ENCODE peak calls at places on chromosome 19, in seven cellular contexts. J is breast epithelium, O is right atrium auricular region, T is OCI-LY7, V is lung, A is psoas muscle, N is sigmoid colon. G is an unnamed sample. For H3K9me3, the result is how much of the 10 kb centered on the place peaks cover.

GRCh38 chr19:35318679-35319448 is 10.1 kb upstream of the CD22 start:
- DNase-seq in J (peak), V (peak), T (no peak), O (peak), A (peak), N (peak), G (peak)

GRCh38 chr19:472005-472858 is 11.4 kb upstream of the SHC2 start:
- DNase-seq in T (no peak), N (no peak), A (peak), J (no peak), V (no peak), O (no peak), G (no peak)

GRCh38 chr19:16161848-16162247 is 11.5 kb downstream of the CIB3 start:
- DNase-seq in A (no peak), N (no peak), T (no peak), V (no peak), O (no peak), J (no peak), G (no peak)

GRCh38 chr19:940591-941291 is 14.9 kb downstream of the ARID3A start:
- DNase-seq in T (no peak), V (peak), A (peak), O (peak), J (peak), N (peak), G (peak)

GRCh38 chr19:47231215-47232054 is 436 bp upstream of the BBC3 start:
- DNase-seq in A (peak), T (peak), J (peak), V (peak), O (no peak), N (peak), G (peak)

GRCh38 chr19:682678-683320 is 6.6 kb downstream of the FSTL3 start:
- DNase-seq in V (no peak), J (peak), N (no peak), T (no peak), A (no peak), O (no peak), G (no peak)

GRCh38 chr19:1315470-1316166 is 29.9 kb downstream of the EFNA2 start:
- DNase-seq in J (no peak), V (peak), N (no peak), T (no peak), O (no peak), A (peak), G (peak)

GRCh38 chr19:873084-874019 is 13.9 kb downstream of the CFD start:
- DNase-seq in V (peak), J (no peak), O (no peak), N (no peak), A (no peak), T (peak), G (peak)

GRCh38 chr19:1469200-1469935 is 9.6 kb downstream of the C19orf25 start:
- DNase-seq in A (peak), J (no peak), V (no peak), N (no peak), O (no peak), T (no peak), G (no peak)

GRCh38 chr19:39111593-39112199 is 13.9 kb upstream of the PAK4 start:
- DNase-seq in N (no peak), J (no peak), O (no peak), V (no peak), A (no peak), T (no peak), G (no peak)

GRCh38 chr19:5953680-5954213 is 24.2 kb downstream of the RANBP3 start:
- DNase-seq in A (no peak), V (no peak), O (no peak), N (peak), T (no peak), J (no peak), G (no peak)

DNA sequence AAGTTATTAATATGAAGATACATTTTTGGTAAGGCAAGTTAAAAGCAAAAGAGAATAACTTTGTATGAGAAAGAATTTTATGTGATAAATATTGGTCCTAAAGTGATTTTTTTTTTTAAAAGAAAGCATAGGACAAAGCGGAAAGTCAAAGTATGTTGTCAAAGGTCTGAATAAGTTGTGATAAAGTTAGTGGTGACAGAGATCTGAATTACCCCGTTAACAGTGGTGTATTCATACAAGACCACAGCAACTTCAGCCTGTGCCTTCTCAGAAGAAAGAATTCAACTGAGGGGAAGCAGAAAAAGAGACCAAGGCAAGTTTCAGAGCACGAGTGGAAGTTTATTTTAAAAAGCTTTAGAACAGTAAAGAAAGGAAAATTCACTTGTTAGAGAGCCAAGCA is 19.0 kb upstream of the ZNF566 start:
- DNase-seq in T (no peak), J (no peak), A (no peak), V (no peak), N (no peak), O (no peak), G (no peak)
- H3K9me3 ChIP-seq in T (under half), J (half or more), A (half or more), V (under half), N (half or more), O (half or more), G (under half)

GRCh38 chr19:10565567-10566407 is at the start of gene KRI1:
- DNase-seq in A (peak), O (peak), J (peak), V (peak), T (peak), N (peak), G (peak)
- TF ChIP-seq CTCF in A (peak), O (peak), J (peak), V (no peak), T (peak), N (peak), G (peak)

DNA sequence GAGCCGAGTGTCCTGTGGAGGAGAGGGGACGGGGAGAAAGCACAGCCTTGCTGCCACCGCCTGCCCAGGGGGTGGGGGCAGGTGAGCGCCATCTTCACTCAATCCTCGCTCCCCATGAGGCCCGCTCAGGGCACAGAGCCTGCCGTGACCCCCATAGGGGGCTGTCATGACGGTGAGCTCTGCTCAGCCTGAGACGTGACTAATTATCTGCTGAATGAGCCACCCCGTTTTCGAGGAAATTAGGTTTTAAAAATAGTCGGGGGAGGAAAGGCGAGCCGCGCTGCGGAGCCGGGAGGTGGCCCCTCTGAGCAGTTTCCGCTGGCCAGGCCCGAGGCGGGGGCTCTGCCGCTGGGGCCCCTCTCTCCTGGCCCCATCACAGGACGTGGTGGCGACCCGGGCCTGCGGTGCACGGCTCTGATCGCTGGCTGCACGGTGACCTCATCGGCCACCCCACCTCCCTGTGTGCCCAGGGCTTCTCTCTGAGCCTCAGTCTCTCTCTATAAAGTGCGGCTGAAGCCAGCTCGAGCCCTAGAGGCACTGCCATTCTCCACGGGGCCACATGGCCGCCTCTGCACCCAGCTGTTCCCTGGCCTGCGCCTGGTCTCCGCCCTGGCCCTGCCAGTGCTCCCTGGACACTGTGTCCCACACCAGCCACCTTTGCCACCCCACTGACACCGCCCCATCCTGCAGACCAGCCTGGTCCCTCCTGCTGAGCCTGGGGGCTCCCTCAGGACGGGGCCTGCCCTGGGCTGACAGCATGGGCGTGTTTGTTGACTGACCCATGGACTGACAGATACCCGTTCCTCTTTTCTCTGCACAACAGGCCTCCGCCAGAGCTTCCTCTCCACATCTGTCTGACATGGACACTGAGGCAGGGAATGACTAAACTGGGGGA is 28.3 kb downstream of the PIP5K1C start:
- DNase-seq in V (no peak), A (no peak), N (no peak), J (no peak), O (no peak), T (no peak), G (no peak)
- H3K27ac ChIP-seq in V (peak), A (peak), N (peak), J (peak), O (peak), T (no peak), G (peak)

GRCh38 chr19:51809787-51810186 is 14.8 kb downstream of the FPR3 start:
- DNase-seq in O (peak), T (no peak), V (no peak), N (no peak), J (no peak), A (no peak), G (peak)

GRCh38 chr19:51811344-51811743 is 16.4 kb downstream of the FPR3 start:
- DNase-seq in A (peak), O (no peak), V (no peak), N (peak), J (no peak), T (no peak), G (peak)

GRCh38 chr19:51808333-51808986 is 13.5 kb downstream of the FPR3 start:
- DNase-seq in V (no peak), N (no peak), J (no peak), O (no peak), T (no peak), A (no peak), G (no peak)

GRCh38 chr19:51807925-51808324 is 13.0 kb downstream of the FPR3 start:
- DNase-seq in A (no peak), J (no peak), T (no peak), O (no peak), V (no peak), N (no peak), G (no peak)

DNA sequence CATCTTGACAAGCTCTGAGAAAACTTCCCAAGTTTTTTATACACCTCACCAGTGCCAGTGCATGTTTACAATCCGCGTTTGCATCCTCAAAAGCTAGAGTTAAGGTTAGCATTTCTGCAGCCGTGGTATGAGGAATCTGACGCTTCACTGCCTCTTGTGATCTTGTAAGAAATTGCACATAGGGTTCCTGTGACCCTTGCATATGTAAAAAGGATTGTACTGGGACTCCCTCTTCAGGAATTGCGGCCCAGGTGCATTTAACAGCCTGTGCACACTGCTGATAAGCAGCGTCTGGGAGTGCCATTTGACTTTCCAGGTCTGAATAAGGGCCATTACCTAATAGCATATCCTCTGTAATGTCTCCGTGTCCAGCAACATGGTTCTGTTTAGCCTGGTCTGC is 15.3 kb downstream of the FPR3 start:
- DNase-seq in A (no peak), T (no peak), V (no peak), N (no peak), O (no peak), J (no peak), G (no peak)
- H3K9me3 ChIP-seq in A (under half), T (under half), V (under half), N (under half), O (under half), J (under half), G (under half)

GRCh38 chr19:23686622-23687423 is at the start of gene ZNF675:
- DNase-seq in A (peak), V (peak), N (peak), T (peak), O (peak), J (peak), G (peak)
- TF ChIP-seq CTCF in A (no peak), V (no peak), N (no peak), T (peak), O (no peak), J (no peak), G (no peak)

GRCh38 chr19:51462681-51463080 is 4.4 kb upstream of the SIGLEC8 start:
- DNase-seq in N (peak), O (no peak), V (no peak), A (no peak), T (no peak), J (no peak), G (no peak)
- H3K27ac ChIP-seq in N (no peak), O (no peak), V (no peak), A (no peak), T (no peak), J (no peak), G (no peak)

GRCh38 chr19:56015756-56016155 is 29.2 kb downstream of the NLRP5 start:
- DNase-seq in V (no peak), N (no peak), T (peak), A (no peak), J (no peak), O (no peak), G (no peak)

GRCh38 chr19:56014765-56015164 is 28.2 kb downstream of the NLRP5 start:
- DNase-seq in T (no peak), N (no peak), J (no peak), O (no peak), V (no peak), A (no peak), G (no peak)
- H3K9me3 ChIP-seq in T (under half), N (under half), J (under half), O (under half), V (under half), A (under half), G (under half)

GRCh38 chr19:17676295-17676694 is 11.9 kb downstream of the UNC13A start:
- DNase-seq in V (no peak), T (no peak), N (no peak), J (no peak), A (no peak), O (no peak), G (no peak)

GRCh38 chr19:17679526-17680234 is 8.5 kb downstream of the UNC13A start:
- DNase-seq in T (no peak), N (no peak), A (no peak), J (no peak), O (no peak), V (no peak), G (no peak)

GRCh38 chr19:17673937-17674799 is 14.0 kb downstream of the UNC13A start:
- DNase-seq in A (no peak), V (no peak), N (no peak), O (no peak), T (no peak), J (no peak), G (no peak)

GRCh38 chr19:17678836-17679235 is 9.3 kb downstream of the UNC13A start:
- DNase-seq in J (no peak), V (no peak), N (no peak), O (no peak), A (no peak), T (no peak), G (no peak)

DNA sequence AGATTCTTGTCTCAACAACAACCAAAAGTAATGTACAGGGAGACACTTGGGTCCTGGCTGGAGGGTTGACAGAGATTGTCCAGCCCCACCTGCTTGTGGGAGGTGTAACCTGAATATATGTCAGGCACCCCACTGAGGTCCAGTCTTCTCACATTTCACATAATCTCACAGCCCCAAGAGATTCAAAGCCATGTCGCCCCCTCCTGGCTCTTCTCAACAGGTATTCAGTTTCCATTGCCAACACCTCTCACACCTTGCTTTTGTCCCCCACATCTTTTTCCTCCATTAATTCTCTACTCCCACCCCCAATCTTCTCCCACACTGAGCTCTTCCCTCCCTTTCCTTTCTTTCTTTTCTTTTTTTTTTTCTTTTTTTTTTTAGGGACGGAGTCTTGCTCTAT is 11.2 kb downstream of the UNC13A start:
- DNase-seq in O (no peak), J (no peak), T (peak), N (no peak), A (no peak), V (no peak), G (no peak)
- TF ChIP-seq CTCF in O (no peak), J (no peak), T (peak), N (no peak), A (no peak), V (no peak), G (no peak)

G was measured in testis.